ENCODE peak calls at places on chromosomes 4 and X, in seven cellular contexts. G is uterus, V is breast epithelium, N is transverse colon, A is tibial nerve, C is A549, T is HCT116. P is an unnamed sample.

GRCh38 chr4:111406036-111406435 is 739.2 kb upstream of the FAM241A start:
- DNase-seq in T (no peak), N (no peak), V (no peak), C (no peak), G (no peak), A (no peak), P (no peak)

GRCh38 chrX:129360175-129360574 is 163.1 kb downstream of the SMARCA1 start:
- DNase-seq in C (peak), A (peak), V (no peak), T (peak), G (no peak), N (peak), P (peak)

GRCh38 chr4:152820073-152820472 is 40.3 kb downstream of the ARFIP1 start:
- DNase-seq in G (no peak), A (no peak), C (no peak), T (no peak), N (no peak), V (no peak), P (no peak)

GRCh38 chr4:126375462-126376054 is 1060.8 kb downstream of the FAT4 start:
- DNase-seq in A (no peak), T (no peak), G (no peak), N (no peak), C (no peak), V (no peak), P (no peak)

GRCh38 chr4:185787926-185788679 is 23.9 kb downstream of the SORBS2 start:
- DNase-seq in V (no peak), N (no peak), G (no peak), A (no peak), T (no peak), C (no peak), P (no peak)

GRCh38 chrX:112979879-112980278 is 139.2 kb upstream of the AMOT start:
- DNase-seq in T (no peak), N (no peak), G (no peak), C (no peak), A (no peak), V (no peak), P (no peak)

GRCh38 chrX:2550288-2551020 is 49.7 kb upstream of the DHRSX start:
- DNase-seq in C (no peak), G (no peak), V (no peak), N (no peak), T (no peak), A (no peak), P (no peak)

GRCh38 chrX:25019707-25020390 is 4.1 kb upstream of the ARX start:
- DNase-seq in V (no peak), C (no peak), G (no peak), A (no peak), N (no peak), T (no peak), P (no peak)

GRCh38 chr4:154164931-154165839 is 326.4 kb downstream of the DCHS2 start:
- DNase-seq in T (peak), A (peak), N (no peak), G (peak), V (no peak), C (no peak), P (no peak)

GRCh38 chr4:112563431-112564200 is 47.6 kb upstream of the NEUROG2 start:
- DNase-seq in V (no peak), N (no peak), A (no peak), G (no peak), C (no peak), T (no peak), P (no peak)

GRCh38 chr4:52824603-52825310 is 37.4 kb upstream of the RASL11B start:
- DNase-seq in T (no peak), N (no peak), G (no peak), C (no peak), A (no peak), V (no peak), P (no peak)

GRCh38 chr4:113958766-113959540 is 20.5 kb downstream of the ARSJ start:
- DNase-seq in V (no peak), T (peak), A (no peak), N (no peak), G (no peak), C (peak), P (no peak)

GRCh38 chr4:120049732-120050494 is 16.7 kb downstream of the MAD2L1 start:
- DNase-seq in N (peak), G (peak), A (peak), C (peak), V (peak), T (peak), P (peak)

GRCh38 chr4:1395941-1396805 is 10.1 kb downstream of the NKX1-1 start:
- DNase-seq in N (no peak), T (no peak), C (no peak), V (no peak), G (no peak), A (no peak), P (no peak)

GRCh38 chr4:52051213-52051614 is at the start of gene SPATA18:
- DNase-seq in C (peak), V (peak), T (no peak), N (peak), G (peak), A (no peak), P (no peak)

GRCh38 chr4:168717852-168718251 is 221.0 kb downstream of the PALLD start:
- DNase-seq in N (no peak), T (no peak), A (peak), G (no peak), C (no peak), V (peak), P (no peak)

GRCh38 chr4:112905728-112906127 is 143.7 kb upstream of the ANK2 start:
- DNase-seq in T (no peak), V (no peak), G (no peak), N (no peak), A (no peak), C (no peak), P (no peak)

GRCh38 chr4:53688186-53688790 is 97.0 kb upstream of the LNX1 start:
- DNase-seq in G (no peak), V (no peak), A (no peak), T (no peak), N (no peak), C (peak), P (no peak)

GRCh38 chrX:131675596-131676194 is 131.8 kb downstream of the OR13H1 start:
- DNase-seq in N (no peak), V (no peak), T (peak), C (peak), A (no peak), G (no peak), P (no peak)

GRCh38 chr4:169604131-169604900 is 8.1 kb downstream of the NEK1 start:
- DNase-seq in N (no peak), T (no peak), V (no peak), G (no peak), A (no peak), C (peak), P (no peak)

GRCh38 chrX:66163849-66164401 is at the start of gene HEPH:
- DNase-seq in N (peak), T (no peak), V (no peak), C (no peak), G (peak), A (no peak), P (peak)

GRCh38 chrX:85622635-85623034 is 243.2 kb upstream of the POF1B start:
- DNase-seq in N (no peak), C (no peak), A (no peak), V (no peak), G (no peak), T (no peak), P (no peak)

GRCh38 chr4:113522433-113522832 is 239.1 kb downstream of the CAMK2D start:
- DNase-seq in A (no peak), G (no peak), T (no peak), C (no peak), V (no peak), N (no peak), P (no peak)

GRCh38 chr4:23945521-23946017 is 55.7 kb upstream of the PPARGC1A start:
- DNase-seq in A (peak), G (no peak), T (no peak), N (peak), C (no peak), V (peak), P (no peak)

GRCh38 chr4:82715731-82716617 is 82.6 kb downstream of the SCD5 start:
- DNase-seq in V (no peak), T (no peak), N (no peak), A (no peak), C (no peak), G (no peak), P (no peak)

GRCh38 chr4:108030332-108030731 is 40.6 kb downstream of the HADH start:
- DNase-seq in V (no peak), T (peak), A (peak), C (peak), G (no peak), N (peak), P (no peak)

GRCh38 chr4:78776729-78777555 is 792 bp downstream of the BMP2K start:
- DNase-seq in C (peak), G (peak), V (peak), T (peak), A (peak), N (peak), P (peak)
- TF ChIP-seq POLR2A in C (no peak), G (no peak), V (no peak), T (no peak), A (no peak), N (peak), P (no peak)

DNA sequence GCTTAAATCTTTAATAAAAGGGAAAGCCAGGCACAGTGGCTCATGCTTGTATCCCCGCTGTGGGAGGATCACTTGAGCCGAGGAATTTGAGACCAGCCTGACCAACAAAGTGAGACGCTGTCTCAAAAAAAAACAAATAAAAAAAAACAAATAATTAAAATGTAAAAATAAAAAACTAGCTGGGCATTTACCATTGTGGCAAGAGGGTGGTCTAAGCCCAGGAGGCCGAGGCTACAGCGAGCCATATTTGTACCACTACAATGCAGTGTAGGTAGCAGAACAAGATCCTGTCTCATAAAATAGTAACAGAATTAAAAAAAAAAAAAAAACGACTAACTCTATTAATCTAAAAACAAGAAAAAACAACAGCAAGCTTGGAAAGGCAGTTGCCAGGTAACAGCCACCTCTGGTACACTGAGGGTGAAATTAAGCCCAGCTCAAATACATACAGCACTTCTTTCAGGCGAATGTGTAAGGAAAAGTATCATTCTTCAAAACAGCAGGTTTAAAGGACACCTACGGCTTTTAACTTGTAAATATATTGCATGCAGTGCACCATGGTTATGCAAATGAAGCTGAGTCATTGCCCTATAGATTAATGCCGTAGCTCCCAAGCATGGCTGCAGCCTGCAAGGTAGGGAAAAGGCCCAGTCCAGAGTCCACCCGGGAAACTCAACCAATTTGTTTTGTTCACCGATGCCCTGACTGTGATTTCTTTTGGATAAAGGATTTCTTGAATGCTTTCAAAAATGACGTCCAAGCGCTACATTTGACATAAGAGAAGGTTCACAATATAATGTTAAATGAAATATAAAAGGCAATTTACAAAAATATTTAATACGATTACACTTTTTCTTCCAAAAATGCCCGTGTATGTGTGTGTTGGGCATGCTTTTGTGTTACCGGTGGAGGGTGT is 14.5 kb upstream of the TXLNG start:
- DNase-seq in A (no peak), V (no peak), N (peak), T (peak), G (no peak), C (peak), P (no peak)
- TF ChIP-seq POLR2A in A (no peak), V (no peak), N (peak), T (peak), G (no peak), C (peak), P (no peak)

DNA sequence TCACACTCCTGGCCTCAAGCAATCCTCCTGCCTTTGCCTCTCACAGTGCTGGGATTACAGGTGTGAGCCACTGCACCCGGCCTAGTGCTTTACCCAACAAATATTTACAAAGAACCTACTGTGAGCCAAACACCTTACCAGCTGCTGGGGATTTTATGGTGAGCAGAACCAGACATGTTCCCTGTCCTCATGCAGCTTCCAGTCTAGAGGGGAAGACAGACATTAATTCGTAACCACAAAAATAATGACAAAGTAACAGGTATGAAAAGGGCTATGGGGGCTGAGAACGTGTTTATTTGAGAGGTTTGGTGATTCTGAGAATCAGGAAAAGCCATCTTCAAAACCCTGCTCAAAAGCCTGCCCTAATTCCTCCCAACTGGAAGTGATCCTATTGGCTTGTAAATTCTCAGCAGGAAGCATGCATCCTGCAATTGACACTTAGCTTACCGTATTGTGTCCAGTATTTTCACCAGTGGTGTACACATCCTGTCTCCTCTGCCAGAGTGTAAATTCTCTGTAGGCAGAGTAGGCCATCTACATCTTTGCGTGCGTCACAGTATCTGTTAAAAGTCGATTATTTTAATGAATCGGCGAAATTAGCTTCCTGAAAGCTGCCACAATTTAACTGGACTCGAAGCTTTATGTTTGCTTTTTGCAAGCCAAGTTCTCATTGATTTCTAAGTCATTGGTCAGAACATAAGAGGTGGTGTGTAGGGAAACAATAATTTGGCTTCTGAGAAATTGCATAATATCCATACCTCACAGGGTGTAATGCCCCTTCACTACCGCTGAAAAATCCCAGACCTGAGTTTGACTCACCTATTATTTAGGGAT is 67.0 kb downstream of the TMEM156 start:
- DNase-seq in G (no peak), T (no peak), V (no peak), N (no peak), A (no peak), C (no peak), P (no peak)
- TF ChIP-seq POLR2A in G (no peak), T (no peak), V (no peak), N (no peak), A (no peak), C (no peak), P (no peak)

DNA sequence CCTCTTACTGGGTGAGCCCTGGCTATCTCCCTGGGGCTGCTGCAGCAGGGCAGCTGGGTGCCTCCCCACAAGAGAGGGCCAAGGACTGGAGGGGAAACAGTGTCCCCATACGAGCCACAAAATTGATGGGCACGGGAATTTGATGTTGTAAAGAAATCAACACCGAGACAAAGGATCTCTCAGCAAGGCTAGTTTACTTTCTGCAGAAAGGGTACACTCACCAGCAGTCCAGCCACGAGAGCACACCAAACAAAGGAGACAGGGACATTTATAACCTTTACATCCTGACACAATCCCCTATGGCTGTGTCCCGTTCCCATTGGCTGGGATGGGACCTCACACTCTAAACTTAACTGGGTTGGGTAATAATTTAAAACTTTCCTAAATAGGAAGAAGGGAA is 25.9 kb downstream of the METAP1 start:
- DNase-seq in C (no peak), N (no peak), A (no peak), V (no peak), T (no peak), G (no peak), P (no peak)
- TF ChIP-seq POLR2A in C (no peak), N (no peak), A (no peak), V (no peak), T (no peak), G (no peak), P (no peak)

GRCh38 chrX:136872091-136872700 is 8.3 kb downstream of the RBMX start:
- DNase-seq in C (no peak), G (no peak), V (no peak), T (no peak), N (no peak), A (no peak), P (no peak)
- TF ChIP-seq POLR2A in C (no peak), G (no peak), V (no peak), T (no peak), N (no peak), A (no peak), P (peak)

GRCh38 chr4:40173470-40173875 is 23.4 kb upstream of the RHOH start:
- DNase-seq in A (no peak), T (no peak), V (no peak), N (no peak), G (no peak), C (no peak), P (no peak)
- TF ChIP-seq POLR2A in A (no peak), T (no peak), V (no peak), N (no peak), G (no peak), C (no peak), P (no peak)

GRCh38 chr4:5524451-5524850 is 183.9 kb downstream of the EVC2 start:
- DNase-seq in A (no peak), T (no peak), C (no peak), G (no peak), N (no peak), V (peak), P (no peak)
- TF ChIP-seq POLR2A in A (no peak), T (no peak), C (no peak), G (no peak), N (no peak), V (no peak), P (no peak)

DNA sequence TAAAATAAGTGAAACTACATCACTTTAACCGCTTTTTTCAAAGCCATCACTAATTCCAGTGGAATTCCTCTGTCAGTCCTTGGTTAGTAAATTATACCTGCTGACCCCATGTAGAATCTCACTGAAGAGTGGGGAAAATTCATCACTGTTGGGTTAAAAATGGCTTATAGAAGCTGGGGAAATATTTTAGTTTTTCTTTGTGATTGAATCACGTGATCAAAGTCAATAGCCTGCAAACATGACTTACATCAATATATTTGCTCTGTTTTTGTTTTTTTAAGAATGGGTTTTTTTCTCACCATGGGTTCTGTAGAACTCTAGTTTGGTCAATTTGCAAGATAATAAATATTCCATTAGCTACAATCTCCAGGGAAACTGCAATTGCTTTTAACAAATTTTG is 445.2 kb upstream of the FAM47C start:
- DNase-seq in V (no peak), G (no peak), N (no peak), A (no peak), T (no peak), C (no peak), P (no peak)
- TF ChIP-seq POLR2A in V (no peak), G (no peak), N (no peak), A (no peak), T (no peak), C (no peak), P (no peak)